ENCODE peak calls at places on chromosomes 12 and 14, in ten cellular contexts. B is coronary artery, K is AG10803, H is progenitor cell of endocrine pancreas, Z is RWPE1, R is lower lobe of right lung, F is psoas muscle, T is HCT116, N is AG04450, E is WTC11. Y is an unnamed sample.

GRCh38 chr14:32342151-32342853 is 13.2 kb downstream of the AKAP6 start:
- DNase-seq in Z (peak), T (no peak), E (no peak), K (no peak), B (no peak), R (no peak), H (no peak), F (no peak), N (no peak), Y (peak)

GRCh38 chr12:27922591-27923139 is 49.9 kb downstream of the PTHLH start:
- DNase-seq in K (peak), F (no peak), E (no peak), R (no peak), N (no peak), Z (peak), T (no peak), H (no peak), B (no peak), Y (peak)

GRCh38 chr14:52473557-52473956 is 78.7 kb downstream of the TXNDC16 start:
- DNase-seq in R (no peak), E (no peak), N (no peak), F (no peak), K (peak), B (no peak), H (no peak), T (peak), Z (peak), Y (peak)

GRCh38 chr12:89040146-89040964 is 311.9 kb downstream of the DUSP6 start:
- DNase-seq in K (no peak), B (no peak), H (no peak), R (peak), Z (no peak), T (no peak), E (peak), F (no peak), N (no peak), Y (no peak)

GRCh38 chr12:32454866-32455265 is 55.5 kb downstream of the FGD4 start:
- DNase-seq in K (no peak), R (no peak), Z (no peak), F (no peak), E (no peak), T (no peak), H (no peak), N (no peak), B (no peak), Y (no peak)

GRCh38 chr12:100940503-100940902 is 145.9 kb downstream of the ANO4 start:
- DNase-seq in E (no peak), H (no peak), T (no peak), Z (no peak), N (no peak), B (no peak), F (no peak), R (no peak), K (no peak), Y (no peak)

GRCh38 chr12:94670885-94671284 is 20.5 kb upstream of the TMCC3 start:
- DNase-seq in H (no peak), R (no peak), Z (no peak), K (no peak), N (no peak), F (no peak), T (no peak), E (no peak), B (no peak), Y (no peak)

GRCh38 chr12:56128669-56129209 is 672 bp downstream of the ESYT1 start:
- DNase-seq in F (peak), E (no peak), T (no peak), K (peak), B (no peak), N (no peak), R (peak), H (no peak), Z (peak), Y (peak)

GRCh38 chr12:6700646-6701051 is at the start of gene PIANP:
- DNase-seq in N (no peak), B (no peak), R (no peak), F (peak), T (no peak), Z (peak), H (peak), E (peak), K (peak), Y (no peak)

GRCh38 chr14:57823015-57823660 is 42.8 kb downstream of the SLC35F4 start:
- DNase-seq in F (no peak), K (no peak), T (no peak), N (no peak), E (no peak), Z (peak), B (no peak), H (no peak), R (no peak), Y (peak)

GRCh38 chr14:95527392-95528002 is 7.4 kb upstream of the GLRX5 start:
- DNase-seq in E (no peak), N (no peak), K (peak), Z (no peak), T (no peak), F (no peak), B (no peak), R (no peak), H (no peak), Y (peak)

GRCh38 chr12:101963703-101964102 is 86.3 kb downstream of the DRAM1 start:
- DNase-seq in R (no peak), Z (no peak), E (no peak), T (no peak), H (no peak), N (no peak), K (no peak), F (no peak), B (no peak), Y (no peak)

GRCh38 chr12:49545815-49546214 is 7.0 kb downstream of the KCNH3 start:
- DNase-seq in K (no peak), H (no peak), E (no peak), T (no peak), B (no peak), R (peak), N (no peak), F (no peak), Z (no peak), Y (no peak)

GRCh38 chr12:130013771-130014484 is 110.1 kb upstream of the TMEM132D start:
- DNase-seq in B (peak), N (no peak), Z (peak), K (peak), E (peak), H (peak), F (peak), R (no peak), T (no peak), Y (peak)

GRCh38 chr12:65123435-65124063 is 2.4 kb upstream of the WIF1 start:
- DNase-seq in R (no peak), E (no peak), T (no peak), B (no peak), Z (peak), N (no peak), F (no peak), K (peak), H (no peak), Y (peak)

GRCh38 chr12:113142173-113142885 is 6.8 kb upstream of the RASAL1 start:
- DNase-seq in Z (no peak), F (no peak), K (no peak), R (peak), T (no peak), N (no peak), B (no peak), E (no peak), H (no peak), Y (no peak)

GRCh38 chr14:79098324-79098723 is 928.2 kb downstream of the NRXN3 start:
- DNase-seq in F (no peak), K (no peak), H (no peak), R (no peak), E (no peak), N (no peak), Z (no peak), B (no peak), T (no peak), Y (no peak)

GRCh38 chr12:56631790-56632700 is 1.9 kb upstream of the BAZ2A start:
- DNase-seq in H (peak), F (peak), B (no peak), R (peak), N (no peak), K (no peak), Z (peak), T (no peak), E (peak), Y (peak)

GRCh38 chr12:26704684-26705475 is 128.1 kb downstream of the ITPR2 start:
- DNase-seq in R (no peak), T (no peak), E (no peak), H (no peak), Z (no peak), F (no peak), B (no peak), K (peak), N (no peak), Y (no peak)

GRCh38 chr14:50964683-50965390 is 20.6 kb upstream of the PYGL start:
- DNase-seq in E (no peak), K (peak), N (peak), F (no peak), Z (peak), H (no peak), R (no peak), B (no peak), T (no peak), Y (peak)

GRCh38 chr12:1925125-1925963 is 6.9 kb upstream of the CACNA2D4 start:
- DNase-seq in E (no peak), Z (no peak), R (peak), K (no peak), N (no peak), T (no peak), F (no peak), B (peak), H (peak), Y (no peak)

GRCh38 chr12:10252201-10252600 is 39.5 kb downstream of the GABARAPL1 start:
- DNase-seq in Z (no peak), N (no peak), T (no peak), K (no peak), R (no peak), B (no peak), E (no peak), H (no peak), F (no peak), Y (no peak)

GRCh38 chr14:96162741-96163140 is 41.9 kb upstream of the BDKRB2 start:
- DNase-seq in F (no peak), T (no peak), K (peak), N (no peak), B (peak), Z (no peak), H (no peak), E (no peak), R (no peak), Y (no peak)

GRCh38 chr12:57736743-57737466 is 1.6 kb downstream of the AGAP2 start:
- DNase-seq in F (no peak), T (no peak), E (no peak), R (no peak), K (no peak), H (no peak), N (no peak), Z (no peak), B (no peak), Y (no peak)

GRCh38 chr12:57738142-57738474 is 434 bp downstream of the AGAP2 start:
- DNase-seq in T (no peak), H (no peak), Z (no peak), R (no peak), F (no peak), E (no peak), N (no peak), K (no peak), B (no peak), Y (no peak)

GRCh38 chr12:57738661-57739237 is at the start of gene AGAP2:
- DNase-seq in T (no peak), Z (no peak), R (no peak), K (no peak), N (no peak), E (peak), B (no peak), F (no peak), H (no peak), Y (no peak)

GRCh38 chr12:57735952-57736742 is 2.4 kb downstream of the AGAP2 start:
- DNase-seq in B (no peak), R (no peak), H (no peak), T (no peak), Z (peak), E (peak), K (no peak), N (no peak), F (no peak), Y (peak)

GRCh38 chr12:57737467-57738141 is 938 bp downstream of the AGAP2 start:
- DNase-seq in R (no peak), N (no peak), E (peak), K (no peak), Z (no peak), H (no peak), F (no peak), B (no peak), T (no peak), Y (no peak)
- TF ChIP-seq CTCF in R (peak), N (peak), E (no peak), K (peak), Z (peak), H (peak), F (peak), B (no peak), T (no peak), Y (peak)

DNA sequence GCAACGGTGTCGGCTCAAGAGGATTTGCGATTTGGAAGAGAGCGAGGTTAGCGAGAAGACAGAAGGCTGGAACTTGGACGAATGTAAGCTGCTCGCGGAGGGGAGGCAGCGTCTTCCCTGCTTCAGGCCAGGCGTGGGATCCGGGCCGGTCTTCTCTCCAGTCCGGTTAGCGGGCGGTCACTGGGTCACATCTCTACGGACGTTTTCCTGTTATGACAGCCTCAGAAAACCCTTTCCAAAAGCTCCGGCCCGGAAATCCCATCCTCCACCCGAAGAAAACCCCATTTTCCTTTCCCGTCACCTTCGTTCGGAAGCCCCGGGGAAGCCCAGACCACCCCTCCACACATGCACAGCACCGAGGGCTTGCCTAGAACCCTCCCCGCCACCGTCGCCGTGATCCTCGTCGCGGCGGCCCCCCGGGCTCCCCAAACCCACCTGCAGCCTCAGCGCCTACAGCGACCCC is 268 bp downstream of the NDUFB1 start:
- DNase-seq in N (no peak), H (no peak), R (peak), T (no peak), Z (no peak), B (peak), K (peak), E (no peak), F (peak), Y (no peak)
- TF ChIP-seq CTCF in N (no peak), H (no peak), R (no peak), T (no peak), Z (no peak), B (no peak), K (no peak), E (no peak), F (no peak), Y (no peak)

DNA sequence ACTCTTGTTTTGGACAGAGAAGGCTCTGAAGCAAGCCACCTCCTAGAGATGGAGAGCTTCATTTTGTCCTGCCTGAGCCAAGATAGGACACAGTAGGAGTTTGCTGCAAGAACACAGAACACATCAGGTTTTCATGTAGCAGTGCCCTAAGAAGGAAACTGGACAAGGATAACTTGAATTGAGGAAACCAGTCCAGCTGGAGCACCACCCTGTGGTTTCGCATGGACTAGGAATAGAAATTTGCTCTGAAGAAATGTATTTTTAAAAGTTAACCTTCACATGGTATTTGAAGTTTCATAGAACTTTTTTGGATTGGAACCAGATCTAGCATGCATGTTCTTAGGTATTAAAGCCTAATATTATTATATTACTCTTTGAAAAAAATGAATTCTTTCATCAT is 68.8 kb downstream of the RERG start:
- DNase-seq in T (no peak), B (no peak), R (no peak), Z (no peak), H (no peak), K (peak), E (no peak), F (no peak), N (no peak), Y (peak)
- TF ChIP-seq CTCF in T (peak), B (no peak), R (peak), Z (no peak), H (peak), K (peak), E (no peak), F (peak), N (peak), Y (peak)

GRCh38 chr12:70150230-70150629 is 93.0 kb upstream of the CNOT2 start:
- DNase-seq in R (no peak), E (no peak), N (no peak), B (no peak), Z (no peak), F (no peak), T (no peak), H (no peak), K (no peak), Y (no peak)
- TF ChIP-seq CTCF in R (no peak), E (no peak), N (no peak), B (no peak), Z (no peak), F (no peak), T (no peak), H (no peak), K (no peak), Y (no peak)

GRCh38 chr12:109772622-109773321 is 59.1 kb downstream of the FAM222A start:
- DNase-seq in T (no peak), K (no peak), R (peak), F (no peak), N (no peak), B (peak), Z (no peak), H (no peak), E (no peak), Y (no peak)

GRCh38 chr12:109773384-109774011 is 59.7 kb downstream of the TRPV4 start:
- DNase-seq in E (no peak), K (no peak), F (no peak), R (peak), T (no peak), B (peak), N (no peak), Z (peak), H (no peak), Y (peak)

GRCh38 chr12:109770861-109771670 is 57.4 kb downstream of the FAM222A start:
- DNase-seq in E (no peak), B (peak), Z (no peak), N (no peak), T (no peak), R (peak), K (no peak), F (no peak), H (no peak), Y (no peak)

GRCh38 chr12:109770104-109770860 is 56.7 kb downstream of the FAM222A start:
- DNase-seq in N (no peak), K (no peak), T (no peak), E (no peak), R (peak), H (no peak), Z (no peak), F (no peak), B (peak), Y (no peak)

DNA sequence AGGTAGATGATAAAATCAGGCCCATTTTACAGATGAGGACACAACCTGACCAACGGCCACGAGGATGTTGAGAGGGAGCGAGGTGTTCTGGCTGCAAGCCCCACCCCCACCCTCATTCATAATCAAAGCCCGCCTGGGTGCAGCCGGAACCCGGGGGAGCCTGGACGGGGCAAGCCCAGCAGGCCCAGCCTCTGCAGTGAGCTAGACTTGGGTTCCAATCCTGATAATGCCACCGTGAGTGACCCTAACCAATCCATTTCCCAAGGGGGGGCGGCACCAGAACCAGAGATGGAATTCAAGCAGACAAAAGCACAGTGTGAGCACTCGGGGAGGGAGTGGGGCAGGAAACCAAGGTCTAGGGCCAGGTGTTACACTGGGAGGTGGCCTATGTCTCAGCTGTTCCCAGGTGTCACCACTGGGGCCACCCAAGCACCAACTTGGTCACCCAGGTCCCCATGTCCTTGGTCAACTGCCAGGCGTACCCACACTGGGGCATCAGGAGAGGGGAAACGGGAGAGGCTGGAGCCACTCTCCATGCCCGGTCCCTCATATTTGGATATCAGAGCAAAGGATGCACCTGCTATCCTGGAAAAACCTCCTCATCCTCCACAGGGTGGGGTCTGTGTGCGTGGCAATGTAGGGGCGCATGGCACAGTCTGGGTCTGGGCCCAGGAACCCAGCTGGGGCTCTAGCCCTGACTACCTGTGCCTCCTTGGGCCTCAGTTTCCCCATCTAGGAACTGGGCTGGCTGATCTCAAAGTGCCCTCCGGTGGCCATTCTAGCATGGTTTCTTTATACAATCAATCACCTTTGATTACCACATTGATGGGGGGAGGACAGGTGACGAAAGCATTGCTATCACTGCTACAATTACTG is 58.4 kb downstream of the FAM222A start:
- DNase-seq in H (no peak), B (peak), F (no peak), R (peak), E (no peak), N (no peak), Z (no peak), T (no peak), K (no peak), Y (no peak)
- TF ChIP-seq CTCF in H (no peak), B (no peak), F (no peak), R (no peak), E (peak), N (no peak), Z (no peak), T (peak), K (no peak), Y (no peak)

GRCh38 chr14:45838597-45838996 is 585.6 kb upstream of the MIS18BP1 start:
- DNase-seq in T (no peak), K (no peak), Z (peak), E (no peak), R (no peak), H (no peak), B (no peak), F (no peak), N (no peak), Y (peak)
- TF ChIP-seq CTCF in T (peak), K (no peak), Z (peak), E (no peak), R (no peak), H (peak), B (no peak), F (no peak), N (no peak), Y (no peak)

GRCh38 chr12:13450231-13451080 is 253.9 kb downstream of the EMP1 start:
- DNase-seq in K (no peak), H (no peak), N (no peak), E (no peak), Z (no peak), F (no peak), T (no peak), B (no peak), R (no peak), Y (no peak)

GRCh38 chr12:13455765-13456164 is 259.2 kb downstream of the EMP1 start:
- DNase-seq in T (no peak), Z (no peak), F (no peak), H (no peak), E (no peak), K (no peak), N (no peak), B (no peak), R (no peak), Y (no peak)

GRCh38 chr12:13454991-13455696 is 258.6 kb downstream of the EMP1 start:
- DNase-seq in B (no peak), T (no peak), Z (no peak), H (no peak), K (no peak), F (no peak), R (no peak), E (no peak), N (no peak), Y (no peak)

DNA sequence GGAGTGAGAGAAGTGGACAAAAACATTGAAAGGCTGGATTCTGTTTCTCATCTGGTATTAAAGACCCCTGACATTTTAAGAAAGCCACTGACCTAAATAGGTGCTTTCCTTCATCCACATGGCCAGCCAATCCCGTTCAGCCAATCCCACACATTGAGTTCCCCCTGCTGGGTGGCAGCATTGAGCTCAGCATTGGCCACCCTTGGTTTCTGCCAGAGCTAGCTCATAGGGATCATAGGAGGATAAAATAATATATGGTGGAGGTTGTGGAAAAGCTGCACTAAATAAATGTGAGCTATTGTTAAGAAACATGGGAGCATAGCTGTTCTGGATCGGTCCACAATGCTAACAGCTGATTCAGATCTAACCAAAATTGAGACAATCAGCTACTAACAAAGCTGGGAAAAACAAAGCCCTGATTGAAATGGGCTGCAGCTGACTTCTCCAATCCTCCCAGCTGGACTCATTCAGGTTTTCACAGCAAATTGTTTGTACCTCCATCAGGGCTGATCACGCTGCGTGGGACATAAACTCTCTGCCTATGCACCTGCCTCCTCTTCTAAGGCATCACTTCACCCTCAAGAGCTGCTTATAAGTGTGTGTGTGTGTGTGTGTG is 256.5 kb downstream of the EMP1 start:
- DNase-seq in K (no peak), Z (no peak), R (no peak), E (no peak), N (no peak), F (no peak), T (no peak), B (no peak), H (no peak), Y (no peak)
- TF ChIP-seq CTCF in K (no peak), Z (no peak), R (no peak), E (no peak), N (no peak), F (no peak), T (no peak), B (no peak), H (no peak), Y (no peak)

Y was measured in MCF 10A.